ENCODE peak calls at places on chromosomes 2 and 18, in six cellular contexts. V is GM12891, F is lower leg skin, S is mucosa of descending colon, Y is WERI-Rb-1, M is GM04504. K is an unnamed sample.

GRCh38 chr2:215937190-215937589 is 76.2 kb downstream of the MREG start:
- DNase-seq in S (no peak), M (no peak), Y (no peak), F (no peak), V (no peak), K (no peak)

GRCh38 chr2:151976945-151977353 is 121.9 kb downstream of the CACNB4 start:
- DNase-seq in Y (no peak), V (peak), M (no peak), S (no peak), F (no peak), K (no peak)

GRCh38 chr18:58496937-58497336 is 132.0 kb downstream of the ALPK2 start:
- DNase-seq in S (no peak), Y (peak), F (no peak), V (no peak), M (no peak), K (no peak)

GRCh38 chr2:3265981-3266726 is 111.5 kb downstream of the EIPR1 start:
- DNase-seq in Y (peak), M (no peak), V (no peak), S (no peak), F (no peak), K (no peak)

GRCh38 chr2:232632904-232633412 is 446 bp upstream of the EFHD1 start:
- DNase-seq in S (no peak), M (no peak), Y (no peak), F (peak), V (no peak), K (peak)

GRCh38 chr2:143903172-143903856 is 616.6 kb downstream of the ZEB2 start:
- DNase-seq in V (no peak), F (no peak), Y (no peak), M (no peak), S (no peak), K (no peak)

GRCh38 chr2:15284601-15285000 is 276.5 kb downstream of the NBAS start:
- DNase-seq in M (no peak), V (no peak), F (no peak), Y (no peak), S (no peak), K (no peak)

GRCh38 chr2:41942278-41942677 is 105.5 kb upstream of the PKDCC start:
- DNase-seq in V (no peak), S (no peak), M (no peak), Y (no peak), F (no peak), K (no peak)

GRCh38 chr2:8506771-8507170 is 175.1 kb upstream of the ID2 start:
- DNase-seq in F (no peak), V (no peak), S (no peak), Y (no peak), M (no peak), K (no peak)

GRCh38 chr2:121058852-121059558 is 226.0 kb downstream of the TFCP2L1 start:
- DNase-seq in Y (no peak), V (no peak), F (no peak), M (no peak), S (peak), K (no peak)

GRCh38 chr2:151900261-151900660 is 72.0 kb upstream of the ARL5A start:
- DNase-seq in M (no peak), F (no peak), V (no peak), Y (no peak), S (no peak), K (no peak)

GRCh38 chr2:54725343-54726099 is 2.1 kb downstream of the EML6 start:
- DNase-seq in V (no peak), Y (no peak), S (no peak), F (no peak), M (no peak), K (no peak)